ENCODE peak calls at places on chromosomes 3 and 15, in four cellular contexts. X, Y, L and Z are unnamed samples.

GRCh38 chr3:134768116-134768515 is 26.9 kb upstream of the EPHB1 start:
- DNase-seq in X (no peak), Y (no peak), L (no peak), Z (no peak)

GRCh38 chr3:13110678-13111116 is 37.5 kb upstream of the IQSEC1 start:
- DNase-seq in X (peak), Y (no peak), L (peak), Z (peak)

GRCh38 chr15:29942548-29942947 is 120.3 kb upstream of the TJP1 start:
- DNase-seq in X (no peak), Y (no peak), L (no peak), Z (no peak)

GRCh38 chr3:183180765-183181295 is 18.3 kb upstream of the LAMP3 start:
- DNase-seq in X (no peak), Y (no peak), L (no peak), Z (no peak)

GRCh38 chr3:157130138-157130880 is 29.6 kb downstream of the CCNL1 start:
- DNase-seq in X (peak), Y (peak), L (peak), Z (peak)

GRCh38 chr15:35827156-35827555 is 281.2 kb upstream of the DPH6 start:
- DNase-seq in X (no peak), Y (no peak), L (no peak), Z (peak)

GRCh38 chr3:1855836-1856235 is 242.8 kb upstream of the CNTN4 start:
- DNase-seq in X (no peak), Y (no peak), L (no peak), Z (no peak)

GRCh38 chr15:26676115-26676514 is 96.8 kb downstream of the GABRB3 start:
- DNase-seq in X (no peak), Y (no peak), L (no peak), Z (no peak)

GRCh38 chr15:82771789-82772607 is 33.9 kb downstream of the FSD2 start:
- DNase-seq in X (no peak), Y (no peak), L (no peak), Z (no peak)

GRCh38 chr15:77642793-77643430 is 10.2 kb upstream of the LINGO1 start:
- DNase-seq in X (no peak), Y (no peak), L (no peak), Z (no peak)

GRCh38 chr15:39205506-39206371 is 375.1 kb upstream of the THBS1 start:
- DNase-seq in X (no peak), Y (no peak), L (no peak), Z (peak)

GRCh38 chr3:14282706-14283075 is 104.1 kb downstream of the LSM3 start:
- DNase-seq in X (no peak), Y (no peak), L (no peak), Z (no peak)

GRCh38 chr15:72113347-72114031 is 4.5 kb downstream of the MYO9A start:
- DNase-seq in X (no peak), Y (no peak), L (no peak), Z (no peak)

GRCh38 chr15:77415450-77416448 is 4.2 kb downstream of the PEAK1 start:
- DNase-seq in X (no peak), Y (no peak), L (no peak), Z (peak)

DNA sequence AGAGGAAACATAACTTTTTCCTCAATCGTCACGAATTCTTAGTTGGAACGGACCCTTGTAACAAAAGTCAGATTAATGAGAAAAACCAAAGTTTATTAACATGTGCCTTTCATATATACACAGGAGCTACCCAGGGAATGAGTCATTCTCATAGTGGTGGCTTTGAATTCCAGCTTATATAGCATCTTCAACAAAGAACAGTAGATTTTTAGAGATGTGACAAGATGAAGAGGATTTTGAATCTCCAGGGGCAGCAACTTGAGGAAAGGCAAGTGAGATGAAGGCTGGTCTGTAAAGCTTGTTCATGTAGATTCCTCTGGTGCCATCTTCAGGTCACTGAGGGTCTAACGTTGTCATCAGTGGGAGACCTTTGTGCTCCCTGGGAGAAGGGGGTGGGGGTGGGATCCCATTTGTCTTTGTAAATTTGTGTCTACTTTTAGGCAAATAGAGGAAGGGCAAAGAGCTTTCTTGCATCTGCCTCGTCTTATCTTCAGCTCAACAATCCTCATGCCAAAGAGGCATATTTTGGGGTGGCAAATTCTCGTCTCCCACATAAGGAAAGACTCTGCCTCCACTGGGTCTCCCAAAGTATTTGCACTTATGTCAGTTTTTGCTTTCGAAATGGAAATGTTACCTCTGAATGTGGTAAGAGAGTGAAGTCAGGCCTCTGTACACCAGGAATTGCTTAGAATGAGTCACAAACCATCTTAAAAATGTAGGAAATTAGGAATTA is 29.5 kb downstream of the CLEC3B start:
- DNase-seq in X (no peak), Y (no peak), L (no peak), Z (peak)
- TF ChIP-seq CTCF in X (no peak), Y (peak), L (no peak), Z (peak)

GRCh38 chr3:124851136-124851535 is 36.0 kb downstream of the ITGB5 start:
- DNase-seq in X (no peak), Y (no peak), L (no peak), Z (no peak)
- H3K4me3 ChIP-seq in X (no peak), Y (no peak), L (no peak), Z (no peak)

DNA sequence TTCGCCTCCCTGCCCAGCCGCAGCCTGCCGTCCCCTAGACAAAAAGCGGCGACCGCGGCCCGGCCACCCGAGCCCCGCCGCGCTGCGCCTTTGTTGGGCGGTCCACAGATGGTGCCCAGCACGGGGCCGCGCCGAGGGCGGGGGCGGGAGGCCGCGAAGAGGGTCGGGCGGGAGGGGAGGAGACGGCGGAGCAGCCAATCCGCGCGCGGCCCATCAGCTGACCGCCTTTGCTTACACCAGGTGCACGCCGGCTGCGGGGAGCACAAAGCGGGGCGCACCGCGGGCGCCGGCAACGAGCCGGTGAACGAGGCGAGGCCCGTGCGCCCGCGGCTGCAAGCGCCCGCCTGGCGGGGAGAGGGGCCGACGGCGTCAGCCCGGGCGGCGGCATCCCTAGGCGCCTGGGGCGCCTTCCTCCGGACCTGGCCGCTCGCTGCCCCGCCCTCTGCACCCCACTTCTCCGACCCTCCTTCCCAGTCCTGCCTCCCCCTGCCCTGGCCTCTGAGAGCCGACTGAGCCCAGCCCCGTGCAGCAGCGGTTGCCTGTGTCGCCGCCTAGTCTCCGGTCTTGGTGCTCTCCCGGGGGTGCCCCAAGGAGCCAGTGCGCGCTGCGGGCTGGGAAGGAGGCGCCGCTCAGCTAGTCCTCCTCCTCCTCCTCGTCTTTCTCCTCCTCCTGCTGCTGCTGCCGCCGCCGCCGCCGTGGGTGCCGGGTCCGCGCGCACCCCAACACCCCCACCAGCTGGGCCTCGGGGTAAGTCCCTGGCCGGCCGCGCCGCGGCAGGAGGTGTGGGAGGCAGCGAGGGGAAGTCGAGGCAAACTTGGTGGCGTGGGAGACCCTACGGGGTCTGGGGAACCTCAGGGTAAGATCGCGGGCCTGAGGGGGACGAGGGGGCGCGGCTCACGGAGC is at the start of gene LRRN1:
- DNase-seq in X (no peak), Y (no peak), L (no peak), Z (no peak)
- TF ChIP-seq CTCF in X (no peak), Y (no peak), L (no peak), Z (no peak)

GRCh38 chr15:90648137-90649070 is 68.7 kb upstream of the BLM start:
- DNase-seq in X (no peak), Y (peak), L (peak), Z (peak)
- H3K4me3 ChIP-seq in X (no peak), Y (no peak), L (no peak), Z (no peak)

DNA sequence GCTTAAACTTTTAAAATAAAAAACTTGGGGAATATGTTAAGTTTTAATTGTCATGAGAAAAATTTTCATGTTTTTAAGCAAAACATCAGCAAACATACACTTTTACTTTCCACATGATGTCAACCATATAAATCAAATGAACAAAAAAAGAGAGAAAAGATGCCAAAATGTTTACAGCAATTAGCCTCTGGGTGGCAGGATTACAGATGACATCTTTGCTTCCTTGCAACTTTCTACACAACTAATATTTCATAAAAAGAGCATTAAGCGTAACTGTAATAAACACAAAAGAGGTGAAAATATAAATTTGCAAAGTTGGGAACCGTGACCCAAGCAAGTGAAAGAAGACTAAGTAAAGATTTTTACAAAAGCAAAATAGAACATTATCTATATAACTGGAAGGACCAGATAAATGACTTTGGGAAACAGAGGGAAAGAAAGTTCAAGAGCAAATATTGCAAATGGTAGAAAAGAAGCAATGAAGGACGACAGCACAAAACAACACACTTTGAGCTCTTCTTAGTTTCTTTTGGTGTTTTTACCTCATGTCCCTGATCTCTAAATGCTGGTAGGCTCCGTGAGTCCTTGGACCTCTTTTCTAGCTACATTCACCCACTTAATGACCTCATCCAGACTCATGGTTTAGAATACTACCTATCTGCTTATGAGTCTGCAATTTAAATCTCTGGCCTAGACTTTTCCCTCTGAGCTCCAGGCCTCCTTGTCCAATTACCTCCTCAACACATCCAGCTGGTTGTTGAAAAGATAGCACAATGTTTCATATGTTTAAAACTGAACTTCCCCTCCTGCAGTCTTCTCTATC is 9.4 kb downstream of the TP53BP1 start:
- DNase-seq in X (no peak), Y (no peak), L (no peak), Z (peak)
- TF ChIP-seq CTCF in X (peak), Y (peak), L (peak), Z (peak)